ENCODE peak calls at places on chromosomes 13 and 19, in seven cellular contexts. P, A, E, K, Y, S and G are unnamed samples.

GRCh38 chr19:19642506-19643157 is 825 bp downstream of the GMIP start:
- DNase-seq in P (no peak), A (no peak), E (no peak), K (no peak), Y (no peak), S (peak; percentile 37), G (no peak)

GRCh38 chr13:40063278-40063698 is 407.8 kb downstream of the COG6 start:
- DNase-seq in P (no peak), A (no peak), E (peak; percentile 34), K (no peak), Y (peak; percentile 29), S (no peak), G (no peak)

GRCh38 chr19:35090160-35090794 is 25.3 kb upstream of the FXYD3 start:
- DNase-seq in P (peak; percentile 88), A (peak; percentile 25), E (peak; percentile 60), K (peak; percentile 55), Y (peak; percentile 43), S (peak; percentile 69), G (peak; percentile 61)

GRCh38 chr19:54947381-54947780 is at the start of gene NLRP7:
- DNase-seq in P (no peak), A (no peak), E (no peak), K (no peak), Y (no peak), S (no peak), G (no peak)

GRCh38 chr13:60410299-60410698 is 13.3 kb downstream of the TDRD3 start:
- DNase-seq in P (no peak), A (no peak), E (no peak), K (no peak), Y (no peak), S (no peak), G (no peak)

GRCh38 chr13:95246292-95247082 is 54.8 kb downstream of the ABCC4 start:
- DNase-seq in P (peak; percentile 22), A (no peak), E (no peak), K (no peak), Y (no peak), S (no peak), G (peak; percentile 80)

GRCh38 chr13:26508885-26509284 is 48.6 kb upstream of the WASF3 start:
- DNase-seq in P (peak; percentile 77), A (no peak), E (peak; percentile 97), K (no peak), Y (peak; percentile 79), S (peak; percentile 89), G (peak; percentile 48)

GRCh38 chr13:21212138-21212775 is 35.8 kb downstream of the MRPL57 start:
- DNase-seq in P (no peak), A (no peak), E (no peak), K (no peak), Y (no peak), S (no peak), G (no peak)

GRCh38 chr19:9862897-9863296 is 27.8 kb downstream of the PIN1 start:
- DNase-seq in P (no peak), A (no peak), E (no peak), K (no peak), Y (no peak), S (no peak), G (no peak)

GRCh38 chr19:21765151-21765550 is 2.2 kb downstream of the ZNF100 start:
- DNase-seq in P (no peak), A (no peak), E (peak; percentile 4), K (no peak), Y (no peak), S (no peak), G (no peak)

GRCh38 chr13:73429691-73430090 is 370.9 kb downstream of the KLF5 start:
- DNase-seq in P (peak; percentile 71), A (no peak), E (peak; percentile 28), K (no peak), Y (peak; percentile 48), S (peak; percentile 13), G (no peak)

GRCh38 chr13:99926014-99926731 is 45.4 kb downstream of the ZIC5 start:
- DNase-seq in P (peak; percentile 62), A (no peak), E (peak; percentile 49), K (no peak), Y (peak; percentile 6), S (peak; percentile 21), G (no peak)

GRCh38 chr19:54464624-54465266 is 1.2 kb upstream of the LENG9 start:
- DNase-seq in P (peak; percentile 78), A (peak; percentile 57), E (peak; percentile 62), K (peak; percentile 68), Y (peak; percentile 72), S (peak; percentile 89), G (peak; percentile 78)

GRCh38 chr13:40438999-40439797 is 227.2 kb downstream of the FOXO1 start:
- DNase-seq in P (no peak), A (no peak), E (peak; percentile 59), K (no peak), Y (peak; percentile 71), S (peak; percentile 26), G (no peak)

GRCh38 chr13:46296920-46297319 is 85.2 kb downstream of the LRRC63 start:
- DNase-seq in P (no peak), A (no peak), E (peak; percentile 96), K (no peak), Y (peak; percentile 97), S (peak; percentile 94), G (no peak)

GRCh38 chr13:66483712-66484111 is 746.4 kb downstream of the PCDH9 start:
- DNase-seq in P (no peak), A (no peak), E (no peak), K (no peak), Y (no peak), S (no peak), G (no peak)

GRCh38 chr13:101473458-101473857 is 21.0 kb downstream of the ITGBL1 start:
- DNase-seq in P (no peak), A (no peak), E (peak; percentile 96), K (no peak), Y (peak; percentile 87), S (peak; percentile 91), G (no peak)

GRCh38 chr13:47120284-47120683 is 223.4 kb upstream of the HTR2A start:
- DNase-seq in P (no peak), A (no peak), E (no peak), K (no peak), Y (no peak), S (no peak), G (no peak)

GRCh38 chr19:32266453-32266852 is 79.0 kb upstream of the ZNF507 start:
- DNase-seq in P (no peak), A (no peak), E (no peak), K (no peak), Y (no peak), S (no peak), G (no peak)

GRCh38 chr19:812819-813358 is 8.9 kb downstream of the PLPPR3 start:
- DNase-seq in P (no peak), A (no peak), E (no peak), K (no peak), Y (no peak), S (no peak), G (no peak)

GRCh38 chr19:48826606-48827020 is 9.7 kb downstream of the HSD17B14 start:
- DNase-seq in P (no peak), A (no peak), E (no peak), K (no peak), Y (no peak), S (no peak), G (peak; percentile 33)

GRCh38 chr19:23777216-23777615 is 18.5 kb upstream of the ZNF681 start:
- DNase-seq in P (no peak), A (no peak), E (no peak), K (no peak), Y (no peak), S (no peak), G (no peak)

GRCh38 chr13:48235100-48235813 is 2.3 kb downstream of the ITM2B start:
- DNase-seq in P (no peak), A (no peak), E (no peak), K (no peak), Y (no peak), S (peak; percentile 66), G (no peak)

GRCh38 chr13:24683833-24684599 is 3.8 kb downstream of the ATP12A start:
- DNase-seq in P (peak; percentile 71), A (peak; percentile 13), E (peak; percentile 51), K (peak; percentile 42), Y (no peak), S (peak; percentile 57), G (peak; percentile 6)

GRCh38 chr13:110509478-110509926 is 52.0 kb downstream of the RAB20 start:
- DNase-seq in P (no peak), A (no peak), E (no peak), K (no peak), Y (no peak), S (no peak), G (peak; percentile 85)

GRCh38 chr13:109745702-109746101 is 40.7 kb downstream of the IRS2 start:
- DNase-seq in P (no peak), A (no peak), E (no peak), K (no peak), Y (no peak), S (no peak), G (no peak)

GRCh38 chr13:95153647-95154405 is 147.4 kb downstream of the ABCC4 start:
- DNase-seq in P (no peak), A (no peak), E (peak; percentile 31), K (no peak), Y (peak; percentile 69), S (no peak), G (no peak)